ENCODE peak calls at places on chromosomes 2 and 18, in five cellular contexts. S is IMR-90, A is suprapubic skin, I is stomach, P is osteoblast. Z is an unnamed sample. For H3K4me1, the result is how much of the 10 kb centered on the place peaks cover.

GRCh38 chr18:66110607-66111006 is 359.8 kb downstream of the CDH7 start:
- DNase-seq in S (no peak), A (no peak), I (no peak), P (no peak), Z (no peak)

GRCh38 chr18:23737578-23737977 is 48.3 kb downstream of the LAMA3 start:
- DNase-seq in S (no peak), A (no peak), I (no peak), P (no peak), Z (no peak)

GRCh38 chr2:149924028-149924427 is 336.5 kb upstream of the MMADHC start:
- DNase-seq in S (peak), A (no peak), I (no peak), P (no peak), Z (no peak)

GRCh38 chr2:7888876-7889275 is 793.0 kb upstream of the ID2 start:
- DNase-seq in S (no peak), A (no peak), I (no peak), P (no peak), Z (no peak)

GRCh38 chr2:230412369-230412706 is 3.7 kb upstream of the SP100 start:
- DNase-seq in S (no peak), A (no peak), I (no peak), P (no peak), Z (no peak)

GRCh38 chr2:105344704-105345345 is 7.5 kb downstream of the C2orf49 start:
- DNase-seq in S (peak), A (no peak), I (no peak), P (no peak), Z (no peak)

GRCh38 chr2:127007652-127008051 is 99.3 kb downstream of the BIN1 start:
- DNase-seq in S (peak), A (no peak), I (no peak), P (peak), Z (no peak)

GRCh38 chr2:240586919-240587800 is 626 bp downstream of the CAPN10 start:
- DNase-seq in S (no peak), A (no peak), I (peak), P (peak), Z (peak)

GRCh38 chr2:133092571-133092970 is 422.6 kb upstream of the LYPD1 start:
- DNase-seq in S (peak), A (no peak), I (no peak), P (peak), Z (no peak)

GRCh38 chr18:33210575-33211189 is 229.8 kb downstream of the CCDC178 start:
- DNase-seq in S (peak), A (no peak), I (no peak), P (no peak), Z (no peak)

GRCh38 chr2:6968319-6969100 is 51.3 kb downstream of the RNF144A start:
- DNase-seq in S (no peak), A (no peak), I (no peak), P (no peak), Z (no peak)

GRCh38 chr2:21486445-21486844 is 362.7 kb downstream of the TDRD15 start:
- DNase-seq in S (no peak), A (no peak), I (no peak), P (no peak), Z (no peak)

GRCh38 chr2:196971574-196972279 is 45.2 kb upstream of the PGAP1 start:
- DNase-seq in S (no peak), A (no peak), I (no peak), P (no peak), Z (no peak)

GRCh38 chr18:67574749-67575148 is 58.2 kb upstream of the DSEL start:
- DNase-seq in S (no peak), A (no peak), I (no peak), P (no peak), Z (no peak)

GRCh38 chr18:42929857-42930256 is 185.6 kb downstream of the RIT2 start:
- DNase-seq in S (no peak), A (no peak), I (no peak), P (no peak), Z (no peak)

GRCh38 chr18:2692508-2692907 is 37.0 kb downstream of the SMCHD1 start:
- DNase-seq in S (no peak), A (no peak), I (no peak), P (no peak), Z (no peak)

GRCh38 chr2:30770791-30771190 is 36.5 kb downstream of the CAPN13 start:
- DNase-seq in S (no peak), A (peak), I (peak), P (no peak), Z (no peak)

GRCh38 chr18:26036635-26037034 is 53.8 kb downstream of the SS18 start:
- DNase-seq in S (no peak), A (no peak), I (no peak), P (no peak), Z (no peak)

GRCh38 chr18:44912740-44913478 is 232.2 kb downstream of the SETBP1 start:
- DNase-seq in S (no peak), A (no peak), I (no peak), P (no peak), Z (no peak)

GRCh38 chr2:120552800-120553471 is 182.7 kb upstream of the GLI2 start:
- DNase-seq in S (peak), A (peak), I (peak), P (no peak), Z (peak)

GRCh38 chr18:27413495-27414401 is 228.6 kb upstream of the CHST9 start:
- DNase-seq in S (no peak), A (no peak), I (no peak), P (no peak), Z (no peak)

GRCh38 chr2:105757361-105757933 is 12.7 kb downstream of the NCK2 start:
- DNase-seq in S (no peak), A (no peak), I (no peak), P (no peak), Z (no peak)

GRCh38 chr18:69969491-69969890 is 21.8 kb upstream of the CD226 start:
- DNase-seq in S (no peak), A (no peak), I (no peak), P (no peak), Z (no peak)

GRCh38 chr2:42117923-42118758 is 51.0 kb upstream of the EML4 start:
- DNase-seq in S (peak), A (no peak), I (no peak), P (peak), Z (no peak)

GRCh38 chr2:180622122-180622918 is 358.1 kb upstream of the UBE2E3 start:
- DNase-seq in S (peak), A (no peak), I (no peak), P (no peak), Z (no peak)

GRCh38 chr2:223877771-223878410 is 40.5 kb upstream of the AP1S3 start:
- DNase-seq in S (no peak), A (no peak), I (no peak), P (no peak), Z (no peak)

GRCh38 chr2:85793584-85793983 is 39.8 kb downstream of the ATOH8 start:
- DNase-seq in S (no peak), A (no peak), I (no peak), P (no peak), Z (no peak)
- H3K4me1 ChIP-seq in S (under half), A (half or more), I (half or more), P (under half), Z (under half)

GRCh38 chr2:96912356-96913116 is 42.7 kb upstream of the SEMA4C start:
- DNase-seq in S (no peak), A (no peak), I (no peak), P (peak), Z (no peak)
- H3K4me1 ChIP-seq in S (under half), A (under half), I (under half), P (under half), Z (under half)

GRCh38 chr2:216735661-216736060 is 40.3 kb upstream of the IGFBP5 start:
- DNase-seq in S (no peak), A (no peak), I (no peak), P (no peak), Z (no peak)
- H3K4me1 ChIP-seq in S (under half), A (under half), I (under half), P (under half), Z (under half)

GRCh38 chr2:234676109-234676858 is 179.4 kb upstream of the ARL4C start:
- DNase-seq in S (no peak), A (peak), I (no peak), P (no peak), Z (no peak)

GRCh38 chr2:234673501-234673900 is 176.6 kb upstream of the ARL4C start:
- DNase-seq in S (no peak), A (peak), I (no peak), P (no peak), Z (no peak)

GRCh38 chr2:234676859-234677450 is 180.1 kb upstream of the ARL4C start:
- DNase-seq in S (no peak), A (peak), I (no peak), P (no peak), Z (no peak)

GRCh38 chr2:234673961-234674759 is 177.3 kb upstream of the ARL4C start:
- DNase-seq in S (no peak), A (no peak), I (no peak), P (no peak), Z (no peak)

DNA sequence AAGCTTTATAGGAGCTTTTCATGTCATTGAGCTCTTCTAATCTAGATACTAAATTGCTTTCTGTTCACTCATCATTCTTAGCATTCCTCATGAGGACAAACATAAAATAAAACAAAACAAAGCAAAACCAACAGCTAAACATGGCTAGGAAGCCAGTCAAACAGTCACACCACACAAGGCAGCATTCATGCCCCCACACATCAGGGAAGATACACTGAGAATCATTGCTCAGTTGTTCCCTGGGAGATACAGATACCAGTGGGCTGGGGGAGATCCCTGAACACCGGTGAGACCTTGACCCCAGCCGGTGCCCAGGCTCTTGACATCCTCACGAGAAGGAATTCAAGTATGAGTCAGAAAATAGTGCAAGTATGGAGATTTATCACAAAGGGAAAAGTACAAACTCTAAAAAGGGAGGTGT is 177.9 kb upstream of the ARL4C start:
- DNase-seq in S (peak), A (no peak), I (no peak), P (no peak), Z (no peak)
- H3K4me1 ChIP-seq in S (half or more), A (under half), I (under half), P (half or more), Z (half or more)

GRCh38 chr18:63183952-63184351 is 135.6 kb downstream of the BCL2 start:
- DNase-seq in S (no peak), A (no peak), I (no peak), P (no peak), Z (no peak)
- H3K4me1 ChIP-seq in S (under half), A (under half), I (half or more), P (under half), Z (under half)

GRCh38 chr2:99878951-99879350 is 263.4 kb downstream of the AFF3 start:
- DNase-seq in S (peak), A (no peak), I (no peak), P (no peak), Z (no peak)

GRCh38 chr2:99877963-99878362 is 264.4 kb downstream of the AFF3 start:
- DNase-seq in S (no peak), A (no peak), I (no peak), P (no peak), Z (no peak)

GRCh38 chr2:99879481-99879880 is 262.9 kb downstream of the AFF3 start:
- DNase-seq in S (peak), A (no peak), I (no peak), P (no peak), Z (no peak)

GRCh38 chr2:99881901-99882591 is 260.3 kb downstream of the AFF3 start:
- DNase-seq in S (peak), A (no peak), I (no peak), P (peak), Z (no peak)

GRCh38 chr2:99880148-99880983 is 262.0 kb downstream of the AFF3 start:
- DNase-seq in S (peak), A (no peak), I (no peak), P (no peak), Z (peak)
- H3K4me1 ChIP-seq in S (under half), A (under half), I (under half), P (half or more), Z (under half)

DNA sequence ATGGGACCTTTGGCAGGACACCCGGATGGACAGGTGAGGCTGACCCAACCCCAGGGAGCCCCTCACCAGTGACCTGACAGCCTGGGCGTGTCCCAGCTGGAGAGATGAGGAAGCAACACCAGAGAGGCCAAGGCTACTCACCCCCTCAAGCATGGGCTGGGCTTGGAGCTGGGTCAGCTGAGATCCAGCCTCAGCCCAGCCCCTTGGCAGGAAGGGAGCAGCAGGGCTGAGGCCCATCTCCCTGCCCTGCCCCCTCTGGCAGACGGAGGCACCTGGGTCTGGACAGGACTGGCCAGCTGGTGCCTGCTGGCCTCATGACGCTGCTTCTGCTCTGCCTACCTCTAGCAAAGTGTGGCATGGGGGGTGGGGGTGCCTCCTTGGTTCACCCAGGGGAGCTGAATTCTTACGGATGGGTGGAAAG is 37.8 kb downstream of the HS6ST1 start:
- DNase-seq in S (no peak), A (peak), I (no peak), P (peak), Z (no peak)
- H3K4me1 ChIP-seq in S (under half), A (under half), I (half or more), P (under half), Z (under half)

DNA sequence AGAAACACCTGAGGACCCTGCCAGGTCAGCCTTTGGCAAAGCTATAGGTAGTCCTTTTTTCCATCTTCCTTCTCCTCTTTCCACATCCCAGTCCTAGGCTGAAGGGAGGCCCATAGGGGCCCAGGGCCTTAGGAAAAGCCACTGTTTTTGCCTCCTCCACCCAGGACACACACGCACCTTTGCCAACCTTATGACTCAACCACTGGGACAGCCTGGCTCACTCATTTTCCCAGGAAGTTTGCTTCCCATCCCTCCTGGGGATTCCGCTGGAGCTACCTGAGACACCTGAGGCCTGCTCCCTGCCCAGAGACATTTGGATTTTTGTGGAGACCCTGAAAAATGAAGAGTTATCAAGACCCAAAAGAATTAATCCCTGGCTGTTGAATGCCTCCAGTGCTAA is 273.4 kb upstream of the SIX2 start:
- DNase-seq in S (no peak), A (no peak), I (no peak), P (no peak), Z (no peak)
- H3K4me1 ChIP-seq in S (under half), A (under half), I (under half), P (under half), Z (under half)

DNA sequence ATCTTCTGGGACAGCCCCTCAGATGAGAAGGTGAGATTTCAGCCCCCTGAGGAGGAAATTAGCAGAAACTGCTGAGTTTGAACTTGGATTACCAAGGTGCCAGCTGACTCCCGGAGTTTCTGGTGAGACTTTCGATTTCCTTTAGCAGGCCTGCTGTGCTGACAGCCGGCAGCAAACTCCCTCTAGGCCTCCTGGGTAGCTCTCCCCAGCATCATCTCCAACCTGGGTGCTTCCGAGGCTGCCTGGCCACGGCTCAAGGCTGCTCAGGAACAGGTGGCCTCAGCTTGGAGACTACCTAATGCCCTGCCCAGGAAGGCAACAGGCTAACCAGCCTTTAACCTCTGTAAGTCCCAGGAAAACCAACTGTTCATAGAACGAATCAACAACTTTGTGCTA is 16.4 kb downstream of the SDC1 start:
- DNase-seq in S (no peak), A (no peak), I (peak), P (no peak), Z (no peak)
- H3K4me1 ChIP-seq in S (under half), A (half or more), I (half or more), P (under half), Z (half or more)